ENCODE peak calls at places on chromosomes 12 and 14, in five cellular contexts. Z is mammary epithelial cell, Y is H54, M is left cardiac atrium, C is stromal cell of bone marrow. J is an unnamed sample.

GRCh38 chr12:22334696-22335290 is at the start of gene ST8SIA1:
- DNase-seq in Z (peak; percentile 34), Y (no peak), M (peak; percentile 53), C (no peak), J (peak; percentile 21)

GRCh38 chr14:21066882-21067502 is 3.1 kb upstream of the ARHGEF40 start:
- DNase-seq in Z (peak; percentile 28), Y (no peak), M (no peak), C (no peak), J (no peak)

GRCh38 chr12:47360771-47361388 is 281.1 kb upstream of the AMIGO2 start:
- DNase-seq in Z (no peak), Y (no peak), M (no peak), C (no peak), J (no peak)

GRCh38 chr12:120540445-120540844 is 6.3 kb downstream of the RNF10 start:
- DNase-seq in Z (peak; percentile 1), Y (no peak), M (no peak), C (no peak), J (no peak)

GRCh38 chr12:111791507-111791906 is 24.8 kb downstream of the ALDH2 start:
- DNase-seq in Z (no peak), Y (no peak), M (no peak), C (no peak), J (no peak)

GRCh38 chr12:128178971-128179370 is 88.0 kb upstream of the TMEM132C start:
- DNase-seq in Z (no peak), Y (no peak), M (no peak), C (no peak), J (no peak)

GRCh38 chr14:35416108-35416750 is 11.7 kb upstream of the NFKBIA start:
- DNase-seq in Z (no peak), Y (no peak), M (no peak), C (no peak), J (no peak)

GRCh38 chr12:131089526-131090253 is 136.0 kb downstream of the ADGRD1 start:
- DNase-seq in Z (no peak), Y (no peak), M (no peak), C (no peak), J (peak; percentile 5)

GRCh38 chr12:48815281-48816110 is 2.8 kb upstream of the CACNB3 start:
- DNase-seq in Z (peak; percentile 87), Y (peak; percentile 83), M (peak; percentile 80), C (peak; percentile 77), J (peak; percentile 86)

GRCh38 chr14:90091393-90091792 is 29.6 kb downstream of the KCNK13 start:
- DNase-seq in Z (no peak), Y (no peak), M (no peak), C (peak; percentile 35), J (no peak)